ENCODE peak calls at places on chromosomes 2 and 18, in nine cellular contexts. X is left ventricle myocardium inferior; G is A549; I is bronchial epithelial cell; Y is HCT116; M is PC-9; H is CD8-positive, alpha-beta T cell; O is keratinocyte; D is AG04449. R is an unnamed sample.

GRCh38 chr2:58845011-58845410 is 603.9 kb upstream of the FANCL start:
- DNase-seq in H (no peak), O (no peak), M (no peak), D (no peak), I (no peak), X (no peak), G (no peak), Y (no peak), R (no peak)

GRCh38 chr18:47883771-47884413 is 46.6 kb downstream of the SMAD2 start:
- DNase-seq in Y (no peak), O (peak; percentile 36), X (no peak), I (peak; percentile 89), H (no peak), G (no peak), D (no peak), M (peak; percentile 49), R (peak; percentile 61)

GRCh38 chr2:147456729-147457128 is 388.1 kb upstream of the ACVR2A start:
- DNase-seq in G (no peak), Y (no peak), M (no peak), O (no peak), X (no peak), I (no peak), D (no peak), H (no peak), R (no peak)

GRCh38 chr2:179745615-179746263 is 115.7 kb downstream of the ZNF385B start:
- DNase-seq in M (no peak), I (no peak), G (no peak), O (no peak), Y (no peak), H (no peak), D (no peak), X (no peak), R (no peak)

GRCh38 chr2:59879700-59880131 is 673.7 kb downstream of the BCL11A start:
- DNase-seq in H (no peak), Y (no peak), I (no peak), X (no peak), O (no peak), M (no peak), D (no peak), G (no peak), R (no peak)

GRCh38 chr2:160022162-160022561 is 40.3 kb downstream of the PLA2R1 start:
- DNase-seq in D (no peak), I (no peak), O (no peak), H (no peak), X (no peak), Y (no peak), G (peak; percentile 8), M (no peak), R (peak; percentile 18)

GRCh38 chr2:36708119-36708741 is 11.7 kb downstream of the VIT start:
- DNase-seq in H (no peak), G (no peak), Y (peak; percentile 4), X (no peak), D (peak; percentile 54), I (peak; percentile 29), M (peak; percentile 42), O (no peak), R (no peak)

GRCh38 chr2:44942304-44943030 is 965 bp downstream of the SIX3 start:
- DNase-seq in G (no peak), D (no peak), M (no peak), X (no peak), Y (no peak), O (no peak), I (no peak), H (no peak), R (no peak)

GRCh38 chr2:199261221-199261620 is 196.5 kb downstream of the SATB2 start:
- DNase-seq in Y (peak; percentile 6), O (no peak), I (peak; percentile 18), H (no peak), M (no peak), X (no peak), D (peak; percentile 50), G (no peak), R (peak; percentile 77)

GRCh38 chr2:140601342-140601741 is 1529.5 kb downstream of the LRP1B start:
- DNase-seq in G (no peak), I (no peak), M (no peak), O (no peak), X (no peak), Y (no peak), D (no peak), H (no peak), R (no peak)

GRCh38 chr2:119242276-119243119 is 18.9 kb downstream of the STEAP3 start:
- DNase-seq in G (no peak), O (no peak), X (no peak), Y (no peak), I (no peak), H (no peak), M (no peak), D (no peak), R (no peak)

GRCh38 chr18:36296591-36297418 is 708 bp upstream of the FHOD3 start:
- DNase-seq in I (peak; percentile 57), G (peak; percentile 46), Y (peak; percentile 40), D (no peak), H (no peak), M (peak; percentile 38), O (peak; percentile 33), X (peak; percentile 60), R (peak; percentile 71)

GRCh38 chr2:148253716-148254115 is 232.8 kb downstream of the MBD5 start:
- DNase-seq in G (no peak), M (no peak), I (peak; percentile 65), D (no peak), O (peak; percentile 30), X (no peak), Y (peak; percentile 6), H (no peak), R (peak; percentile 74)

GRCh38 chr18:75244336-75244735 is 33.7 kb downstream of the TSHZ1 start:
- DNase-seq in H (no peak), D (no peak), G (no peak), I (no peak), X (no peak), Y (no peak), M (no peak), O (no peak), R (no peak)

GRCh38 chr2:151056870-151057269 is 204.8 kb downstream of the RBM43 start:
- DNase-seq in O (no peak), Y (no peak), G (no peak), H (no peak), X (no peak), I (peak; percentile 88), M (peak; percentile 38), D (no peak), R (peak; percentile 10)

GRCh38 chr2:216679658-216680024 is 15.7 kb downstream of the IGFBP5 start:
- DNase-seq in Y (no peak), M (no peak), X (peak; percentile 84), O (no peak), D (no peak), I (no peak), G (no peak), H (no peak), R (no peak)

GRCh38 chr2:195532628-195533271 is 124.3 kb upstream of the SLC39A10 start:
- DNase-seq in D (no peak), O (no peak), H (no peak), Y (no peak), I (peak; percentile 7), M (no peak), X (no peak), G (no peak), R (peak; percentile 25)

GRCh38 chr2:195535911-195536522 is 121.0 kb upstream of the SLC39A10 start:
- DNase-seq in I (no peak), M (no peak), O (no peak), H (peak; percentile 62), Y (no peak), G (no peak), X (no peak), D (no peak), R (no peak)

GRCh38 chr2:195531754-195532153 is 125.3 kb upstream of the SLC39A10 start:
- DNase-seq in O (no peak), X (no peak), H (no peak), M (no peak), I (no peak), G (no peak), D (no peak), Y (no peak), R (no peak)

GRCh38 chr2:195532255-195532627 is 124.8 kb upstream of the SLC39A10 start:
- DNase-seq in G (no peak), D (no peak), M (no peak), X (no peak), H (no peak), I (no peak), O (no peak), Y (no peak), R (no peak)

GRCh38 chr2:195533771-195534642 is 123.0 kb upstream of the SLC39A10 start:
- DNase-seq in M (peak; percentile 47), G (peak; percentile 38), H (peak; percentile 34), D (peak; percentile 89), Y (peak; percentile 61), O (peak; percentile 25), X (peak; percentile 29), I (peak; percentile 82), R (peak; percentile 91)
- TF ChIP-seq CTCF in M (no peak), G (peak; percentile 41), H (no peak), D (peak; percentile 13), Y (no peak), O (no peak), X (no peak), I (no peak), R (no peak)

GRCh38 chr18:22378672-22379282 is 38.9 kb downstream of the CTAGE1 start:
- DNase-seq in I (peak; percentile 60), G (peak; percentile 46), D (no peak), Y (peak; percentile 39), O (no peak), M (no peak), X (no peak), H (no peak), R (peak; percentile 60)
- TF ChIP-seq CTCF in I (peak; percentile 73), G (peak; percentile 25), D (peak; percentile 37), Y (peak; percentile 77), O (peak; percentile 74), M (peak; percentile 56), X (peak; percentile 65), H (no peak), R (no peak)

GRCh38 chr2:223508372-223508771 is 93.8 kb downstream of the SCG2 start:
- DNase-seq in I (no peak), O (no peak), D (no peak), X (no peak), G (no peak), Y (no peak), H (no peak), M (no peak), R (no peak)
- TF ChIP-seq CTCF in I (no peak), O (no peak), D (no peak), X (no peak), G (no peak), Y (no peak), H (no peak), M (no peak), R (no peak)

DNA sequence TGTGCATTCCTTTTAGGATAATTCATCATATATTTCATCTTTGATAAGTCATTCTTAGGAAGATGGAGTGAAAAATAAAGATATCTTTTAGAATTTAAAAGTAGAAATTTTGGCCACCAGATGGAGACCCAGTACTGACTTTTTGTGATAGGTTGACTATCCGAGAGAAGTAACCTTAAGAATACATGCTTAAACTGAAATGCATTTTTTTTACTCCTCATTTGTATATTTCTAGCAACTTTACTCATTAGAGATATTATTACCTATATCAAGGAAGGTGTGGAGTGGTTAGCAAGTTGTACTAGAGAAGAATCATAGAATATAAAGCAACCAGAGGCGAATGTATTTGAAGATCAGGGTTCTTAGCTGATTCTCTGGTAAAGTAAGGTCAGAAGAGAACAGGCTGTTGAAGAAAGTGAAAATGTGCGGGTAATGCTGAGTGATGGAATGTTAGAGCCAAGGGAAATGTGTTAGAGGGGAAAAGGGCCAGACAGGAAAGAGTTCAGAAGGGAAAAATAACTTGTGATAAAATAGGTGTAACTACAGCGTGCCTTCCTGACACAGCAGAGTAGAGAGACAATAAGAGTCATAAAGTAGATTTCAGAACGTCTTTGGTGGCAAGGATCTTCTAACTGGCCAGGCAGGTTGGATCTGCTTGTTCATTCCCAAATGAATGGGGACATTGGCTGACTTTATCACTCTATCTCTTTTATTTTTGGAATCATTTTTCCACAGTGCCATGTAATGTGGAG is 52.3 kb downstream of the TDRD15 start:
- DNase-seq in X (no peak), G (no peak), Y (no peak), M (no peak), I (peak; percentile 20), O (no peak), H (no peak), D (no peak), R (no peak)
- TF ChIP-seq CTCF in X (peak; percentile 61), G (peak; percentile 25), Y (no peak), M (peak; percentile 43), I (no peak), O (no peak), H (no peak), D (no peak), R (peak; percentile 37)

R was measured in MCF 10A.